ENCODE peak calls at places on chromosomes 5 and 9, in seven cellular contexts. L, J, Z, K, Q, U and T are unnamed samples.

GRCh38 chr9:134837529-134837928 is 43.1 kb upstream of the FCN2 start:
- DNase-seq in L (no peak), J (no peak), Z (no peak), K (no peak), Q (no peak), U (no peak), T (no peak)

GRCh38 chr9:134158753-134159392 is 5.5 kb downstream of the RNU6ATAC start:
- DNase-seq in L (no peak), J (no peak), Z (no peak), K (no peak), Q (no peak), U (no peak), T (no peak)

GRCh38 chr5:81303563-81303962 is 2.2 kb downstream of the ZCCHC9 start:
- DNase-seq in L (no peak), J (no peak), Z (no peak), K (no peak), Q (no peak), U (no peak), T (no peak)

GRCh38 chr9:126861707-126862460 is 1.4 kb downstream of the ZBTB34 start:
- DNase-seq in L (no peak), J (no peak), Z (no peak), K (no peak), Q (no peak), U (no peak), T (no peak)

GRCh38 chr5:658103-658502 is 35.0 kb downstream of the TPPP start:
- DNase-seq in L (no peak), J (no peak), Z (no peak), K (no peak), Q (no peak), U (no peak), T (peak)

GRCh38 chr5:59293700-59294099 is 599.8 kb downstream of the PDE4D start:
- DNase-seq in L (no peak), J (no peak), Z (no peak), K (no peak), Q (peak), U (no peak), T (no peak)

GRCh38 chr5:141560725-141561483 is 57.9 kb downstream of the DIAPH1 start:
- DNase-seq in L (peak), J (peak), Z (peak), K (no peak), Q (peak), U (peak), T (no peak)

GRCh38 chr9:84966876-84967830 is 297.6 kb downstream of the NTRK2 start:
- DNase-seq in L (no peak), J (no peak), Z (no peak), K (no peak), Q (no peak), U (no peak), T (no peak)

GRCh38 chr5:78103226-78103722 is 191.2 kb downstream of the AP3B1 start:
- DNase-seq in L (no peak), J (no peak), Z (no peak), K (no peak), Q (no peak), U (no peak), T (no peak)

GRCh38 chr5:109690456-109691247 is 925 bp downstream of the MAN2A1 start:
- DNase-seq in L (peak), J (peak), Z (peak), K (no peak), Q (peak), U (peak), T (peak)

GRCh38 chr5:116953251-116953934 is 378.8 kb upstream of the SEMA6A start:
- DNase-seq in L (no peak), J (no peak), Z (no peak), K (no peak), Q (no peak), U (no peak), T (no peak)

GRCh38 chr5:158796812-158797497 is 302.8 kb downstream of the EBF1 start:
- DNase-seq in L (no peak), J (no peak), Z (no peak), K (no peak), Q (no peak), U (no peak), T (no peak)

GRCh38 chr5:15897609-15898008 is 282.0 kb downstream of the MARCHF11 start:
- DNase-seq in L (no peak), J (no peak), Z (no peak), K (no peak), Q (no peak), U (no peak), T (no peak)

GRCh38 chr5:133236541-133236951 is 184.7 kb downstream of the HSPA4 start:
- DNase-seq in L (no peak), J (no peak), Z (no peak), K (no peak), Q (no peak), U (no peak), T (no peak)

GRCh38 chr5:159759791-159760300 is 156.4 kb upstream of the ADRA1B start:
- DNase-seq in L (no peak), J (no peak), Z (no peak), K (no peak), Q (no peak), U (no peak), T (no peak)

GRCh38 chr9:116868212-116868611 is 181.1 kb downstream of the TRIM32 start:
- DNase-seq in L (no peak), J (no peak), Z (no peak), K (no peak), Q (peak), U (peak), T (no peak)

GRCh38 chr9:14278291-14278721 is 35.6 kb downstream of the NFIB start:
- DNase-seq in L (no peak), J (no peak), Z (no peak), K (no peak), Q (no peak), U (no peak), T (no peak)

GRCh38 chr9:33946779-33947535 is 101.7 kb downstream of the UBAP2 start:
- DNase-seq in L (no peak), J (no peak), Z (no peak), K (no peak), Q (no peak), U (peak), T (no peak)

GRCh38 chr5:179319741-179320281 is 25.4 kb downstream of the ADAMTS2 start:
- DNase-seq in L (no peak), J (peak), Z (no peak), K (no peak), Q (no peak), U (no peak), T (peak)

GRCh38 chr9:89461302-89461701 is 36.6 kb downstream of the SEMA4D start:
- DNase-seq in L (no peak), J (no peak), Z (no peak), K (no peak), Q (no peak), U (no peak), T (no peak)

GRCh38 chr9:76396597-76396996 is 2.4 kb upstream of the RFK start:
- DNase-seq in L (no peak), J (no peak), Z (no peak), K (no peak), Q (no peak), U (no peak), T (no peak)

GRCh38 chr5:141430332-141431113 is at the start of gene PCDHGA12:
- DNase-seq in L (no peak), J (peak), Z (no peak), K (peak), Q (no peak), U (peak), T (no peak)

GRCh38 chr9:87713278-87713989 is 12.5 kb upstream of the CTSL start:
- DNase-seq in L (no peak), J (peak), Z (no peak), K (no peak), Q (peak), U (peak), T (no peak)

GRCh38 chr9:34334337-34334824 is 5.0 kb downstream of the NUDT2 start:
- DNase-seq in L (no peak), J (no peak), Z (no peak), K (no peak), Q (no peak), U (no peak), T (no peak)

GRCh38 chr9:69085523-69086283 is 50.2 kb downstream of the FXN start:
- DNase-seq in L (no peak), J (no peak), Z (no peak), K (no peak), Q (no peak), U (no peak), T (no peak)

GRCh38 chr5:37777472-37778135 is 62.2 kb downstream of the GDNF start:
- DNase-seq in L (no peak), J (no peak), Z (no peak), K (no peak), Q (no peak), U (no peak), T (no peak)

GRCh38 chr9:33220681-33221567 is 19.0 kb upstream of the SPINK4 start:
- DNase-seq in L (no peak), J (no peak), Z (no peak), K (no peak), Q (no peak), U (no peak), T (no peak)

GRCh38 chr9:98047002-98047401 is 9.5 kb upstream of the NANS start:
- DNase-seq in L (no peak), J (no peak), Z (no peak), K (no peak), Q (no peak), U (no peak), T (no peak)

GRCh38 chr5:32587067-32587551 is 1.8 kb downstream of the SUB1 start:
- DNase-seq in L (no peak), J (no peak), Z (no peak), K (no peak), Q (no peak), U (no peak), T (no peak)

GRCh38 chr9:132176338-132176737 is 14.5 kb downstream of the NTNG2 start:
- DNase-seq in L (no peak), J (no peak), Z (no peak), K (no peak), Q (no peak), U (no peak), T (no peak)

GRCh38 chr5:123976393-123977029 is 464.5 kb downstream of the CSNK1G3 start:
- DNase-seq in L (no peak), J (no peak), Z (no peak), K (peak), Q (no peak), U (no peak), T (no peak)

GRCh38 chr5:163948086-163948666 is 442.8 kb downstream of the MAT2B start:
- DNase-seq in L (no peak), J (no peak), Z (no peak), K (no peak), Q (no peak), U (no peak), T (no peak)

GRCh38 chr9:97923529-97924108 is 1.3 kb upstream of the TRMO start:
- DNase-seq in L (no peak), J (peak), Z (peak), K (peak), Q (peak), U (peak), T (no peak)

GRCh38 chr9:73056245-73056644 is 95.4 kb upstream of the ANXA1 start:
- DNase-seq in L (no peak), J (no peak), Z (no peak), K (no peak), Q (no peak), U (no peak), T (no peak)

GRCh38 chr5:79190235-79190529 is 45.7 kb upstream of the JMY start:
- DNase-seq in L (no peak), J (no peak), Z (no peak), K (no peak), Q (no peak), U (no peak), T (no peak)

DNA sequence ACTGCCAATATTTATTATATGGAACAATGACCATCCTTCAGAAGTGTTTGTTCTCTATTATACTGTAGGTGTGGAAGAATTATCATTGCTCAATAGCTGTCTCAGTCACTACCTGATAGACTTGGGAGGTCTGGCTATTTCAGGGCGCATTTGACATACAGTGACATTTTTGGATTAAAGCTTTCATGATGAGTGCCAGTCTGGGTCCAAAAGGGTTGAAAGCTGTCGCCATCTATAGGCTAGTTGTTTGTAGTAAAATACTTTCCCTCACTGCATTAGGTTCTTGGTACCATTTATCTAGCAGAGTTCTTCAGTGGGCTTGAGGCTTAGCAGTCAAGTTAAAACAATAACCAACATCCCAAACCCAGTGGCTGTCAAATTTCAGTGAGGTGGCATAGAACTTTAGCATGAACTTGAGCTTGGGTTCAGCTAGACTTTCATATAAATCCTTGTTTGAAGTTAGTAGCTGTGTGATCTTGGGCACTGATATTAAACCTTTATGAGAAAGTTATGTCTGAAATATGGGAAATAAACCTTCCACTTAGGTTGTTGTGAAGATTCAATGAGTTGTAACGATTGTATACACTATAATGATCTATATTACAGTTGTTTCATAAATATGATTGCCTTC is 110.5 kb upstream of the CDKN2B start:
- DNase-seq in L (no peak), J (no peak), Z (no peak), K (no peak), Q (peak), U (no peak), T (no peak)
- TF ChIP-seq CTCF in L (peak), J (no peak), Z (no peak), K (peak), Q (no peak), U (no peak), T (peak)

GRCh38 chr9:130303613-130304055 is 38.1 kb downstream of the HMCN2 start:
- DNase-seq in L (no peak), J (no peak), Z (no peak), K (no peak), Q (no peak), U (no peak), T (no peak)

GRCh38 chr9:130301483-130302286 is 36.1 kb downstream of the HMCN2 start:
- DNase-seq in L (no peak), J (no peak), Z (no peak), K (no peak), Q (no peak), U (no peak), T (no peak)

GRCh38 chr9:130304643-130305042 is 39.1 kb downstream of the HMCN2 start:
- DNase-seq in L (no peak), J (no peak), Z (no peak), K (no peak), Q (no peak), U (no peak), T (no peak)

GRCh38 chr9:130304141-130304540 is 38.6 kb downstream of the HMCN2 start:
- DNase-seq in L (no peak), J (no peak), Z (no peak), K (no peak), Q (no peak), U (no peak), T (no peak)

DNA sequence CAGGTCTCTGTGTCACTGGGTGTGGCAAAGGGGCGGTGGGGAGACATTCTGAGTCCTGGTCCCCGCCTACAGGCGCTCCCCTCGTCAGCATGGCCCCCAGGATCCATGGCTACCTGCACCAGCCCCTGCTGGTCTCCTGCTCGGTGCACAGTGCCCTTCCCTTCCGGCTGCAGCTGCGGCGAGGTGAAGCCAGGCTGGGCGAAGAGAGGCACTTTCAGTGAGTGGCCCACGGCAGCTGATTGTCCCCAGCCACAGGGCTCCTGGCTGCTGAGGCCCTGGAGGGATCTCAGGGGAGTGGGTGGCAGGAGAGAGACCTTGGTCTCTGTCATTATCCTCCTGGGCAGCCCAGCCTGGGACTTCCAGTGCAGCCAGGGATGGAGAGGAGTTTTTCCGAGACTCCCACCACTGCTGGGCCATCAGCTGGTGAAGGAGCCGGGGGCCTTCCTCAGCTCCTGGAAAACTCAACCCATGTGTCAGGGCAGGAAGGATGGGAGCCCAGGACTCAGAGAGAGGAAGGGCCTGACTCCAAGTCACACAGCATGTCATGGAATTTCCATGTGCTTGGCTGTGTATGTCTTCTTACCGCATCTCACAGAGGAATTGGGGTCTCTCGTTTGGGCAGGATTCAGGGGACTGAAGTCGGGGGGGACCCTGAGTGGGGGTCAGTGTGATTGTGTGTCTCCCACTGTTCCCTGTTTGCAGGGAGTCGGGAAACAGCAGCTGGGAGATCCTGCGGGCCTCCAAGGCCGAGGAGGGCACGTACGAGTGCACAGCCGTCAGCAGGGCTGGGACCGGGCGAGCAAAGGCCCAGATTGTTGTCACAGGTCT is 37.4 kb downstream of the HMCN2 start:
- DNase-seq in L (no peak), J (no peak), Z (no peak), K (no peak), Q (no peak), U (no peak), T (no peak)
- TF ChIP-seq CTCF in L (no peak), J (no peak), Z (no peak), K (no peak), Q (no peak), U (no peak), T (no peak)

DNA sequence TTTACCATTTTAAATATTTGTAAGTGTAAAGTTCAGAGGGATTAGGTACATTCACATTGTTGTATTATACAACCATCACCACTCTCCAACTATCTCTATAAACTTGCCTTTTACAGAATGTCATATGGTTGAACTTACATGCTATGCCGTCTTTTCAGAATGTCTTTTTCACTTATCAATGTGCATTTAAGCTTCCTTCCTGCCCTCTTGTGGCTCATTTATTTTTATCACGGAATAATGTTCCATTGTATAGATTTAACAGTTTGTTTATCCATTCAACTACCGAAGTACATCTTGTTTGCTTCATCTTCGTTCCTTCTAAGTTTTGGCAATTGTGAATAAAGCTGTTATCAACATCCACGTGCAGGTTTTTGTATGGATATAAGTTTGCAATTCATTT is 133.3 kb upstream of the C6 start:
- DNase-seq in L (no peak), J (no peak), Z (no peak), K (no peak), Q (no peak), U (peak), T (no peak)
- TF ChIP-seq CTCF in L (peak), J (no peak), Z (no peak), K (peak), Q (no peak), U (peak), T (no peak)

GRCh38 chr9:128825923-128826702 is 3.5 kb downstream of the SPOUT1 start:
- DNase-seq in L (no peak), J (no peak), Z (no peak), K (no peak), Q (no peak), U (peak), T (no peak)
- TF ChIP-seq CTCF in L (peak), J (no peak), Z (no peak), K (no peak), Q (no peak), U (no peak), T (peak)

GRCh38 chr5:125151150-125151932 is 404.9 kb upstream of the ZNF608 start:
- DNase-seq in L (no peak), J (no peak), Z (no peak), K (no peak), Q (no peak), U (no peak), T (no peak)
- TF ChIP-seq CTCF in L (no peak), J (no peak), Z (no peak), K (no peak), Q (no peak), U (no peak), T (no peak)